ENCODE peak calls at places on chromosomes 5 and 9, in six cellular contexts. F is upper lobe of right lung, L is kidney epithelial cell, Z is heart right ventricle, O is coronary artery, E is cardiac muscle cell. H is an unnamed sample.

GRCh38 chr5:150358261-150359095 is 981 bp downstream of the TCOF1 start:
- DNase-seq in L (no peak), F (no peak), Z (no peak), E (peak), O (no peak), H (peak)

GRCh38 chr9:121772600-121773285 is 121.3 kb downstream of the DAB2IP start:
- DNase-seq in O (peak), Z (peak), E (no peak), F (peak), L (no peak), H (no peak)

GRCh38 chr5:56075361-56075760 is 80.6 kb upstream of the IL6ST start:
- DNase-seq in Z (peak), L (no peak), E (peak), O (no peak), F (no peak), H (no peak)

GRCh38 chr5:120767171-120767820 is 303.2 kb downstream of the PRR16 start:
- DNase-seq in F (no peak), L (no peak), O (no peak), Z (no peak), E (peak), H (no peak)

GRCh38 chr9:99357575-99357974 is 135.5 kb downstream of the SEC61B start:
- DNase-seq in O (no peak), L (no peak), E (no peak), Z (peak), F (no peak), H (peak)

GRCh38 chr5:149932445-149933350 is 11.9 kb downstream of the PDE6A start:
- DNase-seq in Z (no peak), L (no peak), F (no peak), E (no peak), O (no peak), H (no peak)

GRCh38 chr5:96687812-96688453 is 25.8 kb downstream of the CAST start:
- DNase-seq in O (no peak), Z (no peak), E (peak), L (no peak), F (no peak), H (no peak)

GRCh38 chr5:6720561-6720921 is 7.3 kb downstream of the TENT4A start:
- DNase-seq in O (no peak), F (no peak), L (no peak), E (no peak), Z (no peak), H (no peak)

GRCh38 chr5:89728750-89729149 is 680.8 kb downstream of the CETN3 start:
- DNase-seq in O (no peak), L (no peak), F (no peak), Z (peak), E (peak), H (no peak)

GRCh38 chr9:70506159-70506558 is 91.7 kb upstream of the KLF9 start:
- DNase-seq in F (no peak), E (no peak), O (no peak), L (no peak), Z (no peak), H (no peak)

GRCh38 chr9:4262735-4263141 is 37.1 kb downstream of the GLIS3 start:
- DNase-seq in Z (no peak), O (no peak), E (peak), F (no peak), L (peak), H (peak)

GRCh38 chr5:178895615-178896571 is at the start of gene ZFP2:
- DNase-seq in F (peak), L (no peak), E (peak), O (no peak), Z (peak), H (no peak)

GRCh38 chr5:146345578-146346366 is 7.1 kb downstream of the POU4F3 start:
- DNase-seq in F (no peak), E (no peak), O (no peak), Z (no peak), L (no peak), H (no peak)

GRCh38 chr5:73229271-73229670 is 56.3 kb downstream of the TMEM174 start:
- DNase-seq in L (no peak), Z (no peak), F (no peak), E (no peak), O (no peak), H (no peak)

GRCh38 chr9:124084087-124084486 is 72.5 kb downstream of the LHX2 start:
- DNase-seq in Z (no peak), L (no peak), O (no peak), F (no peak), E (no peak), H (no peak)

GRCh38 chr5:111892949-111893348 is 136.0 kb upstream of the NREP start:
- DNase-seq in Z (no peak), E (peak), L (no peak), F (no peak), O (no peak), H (no peak)

GRCh38 chr5:116572375-116573278 is 2.0 kb downstream of the SEMA6A start:
- DNase-seq in L (no peak), F (peak), Z (peak), E (no peak), O (no peak), H (no peak)

GRCh38 chr5:178386532-178386931 is 153.9 kb upstream of the PHYKPL start:
- DNase-seq in F (peak), Z (no peak), O (no peak), E (no peak), L (no peak), H (no peak)

GRCh38 chr5:72161951-72162350 is 54.7 kb downstream of the MAP1B start:
- DNase-seq in O (no peak), F (no peak), L (no peak), E (no peak), Z (no peak), H (no peak)

GRCh38 chr5:56306433-56307150 is 73.5 kb upstream of the ANKRD55 start:
- DNase-seq in Z (no peak), E (no peak), L (no peak), F (no peak), O (no peak), H (no peak)

GRCh38 chr5:67880876-67881275 is 334.7 kb upstream of the PIK3R1 start:
- DNase-seq in Z (no peak), O (no peak), F (no peak), E (no peak), L (no peak), H (no peak)

GRCh38 chr5:144191998-144192397 is 21.3 kb downstream of the KCTD16 start:
- DNase-seq in F (no peak), L (peak), O (no peak), Z (no peak), E (peak), H (peak)

GRCh38 chr9:116686135-116686534 is 970 bp upstream of the TRIM32 start:
- DNase-seq in Z (no peak), O (no peak), E (no peak), F (no peak), L (no peak), H (no peak)

GRCh38 chr9:134099123-134099761 is 31.4 kb upstream of the BRD3 start:
- DNase-seq in Z (no peak), F (peak), L (peak), E (peak), O (no peak), H (peak)

GRCh38 chr9:112006361-112007020 is 109.9 kb downstream of the UGCG start:
- DNase-seq in L (no peak), E (no peak), F (no peak), Z (no peak), O (no peak), H (no peak)

GRCh38 chr5:132431682-132432081 is 58.9 kb downstream of the IRF1 start:
- DNase-seq in F (no peak), L (no peak), O (peak), Z (no peak), E (no peak), H (no peak)

GRCh38 chr5:172370648-172371248 is 83.6 kb downstream of the SH3PXD2B start:
- DNase-seq in O (no peak), F (no peak), E (peak), Z (no peak), L (no peak), H (no peak)

GRCh38 chr9:80285325-80285724 is 713.6 kb downstream of the TLE4 start:
- DNase-seq in E (peak), L (no peak), F (no peak), O (no peak), Z (no peak), H (no peak)

GRCh38 chr5:53478411-53479044 is 1.9 kb upstream of the FST start:
- DNase-seq in E (peak), Z (peak), O (no peak), L (no peak), F (no peak), H (no peak)

GRCh38 chr9:137369111-137369787 is 53.7 kb downstream of the EXD3 start:
- DNase-seq in E (no peak), O (peak), Z (no peak), L (no peak), F (no peak), H (no peak)

GRCh38 chr5:37575541-37576489 is 196.7 kb downstream of the WDR70 start:
- DNase-seq in O (no peak), E (peak), Z (no peak), L (no peak), F (no peak), H (no peak)

GRCh38 chr9:82920154-82920553 is 142.8 kb downstream of the RASEF start:
- DNase-seq in E (no peak), L (no peak), O (no peak), Z (no peak), F (no peak), H (no peak)

GRCh38 chr9:16870606-16871357 is at the start of gene BNC2:
- DNase-seq in O (peak), F (no peak), Z (peak), E (peak), L (no peak), H (no peak)

GRCh38 chr5:139282195-139282557 is 11.4 kb upstream of the MATR3 start:
- DNase-seq in L (no peak), F (no peak), E (peak), O (no peak), Z (no peak), H (no peak)

GRCh38 chr9:86585422-86586143 is 231.4 kb upstream of the TUT7 start:
- DNase-seq in Z (no peak), E (peak), L (no peak), F (no peak), O (no peak), H (no peak)

DNA sequence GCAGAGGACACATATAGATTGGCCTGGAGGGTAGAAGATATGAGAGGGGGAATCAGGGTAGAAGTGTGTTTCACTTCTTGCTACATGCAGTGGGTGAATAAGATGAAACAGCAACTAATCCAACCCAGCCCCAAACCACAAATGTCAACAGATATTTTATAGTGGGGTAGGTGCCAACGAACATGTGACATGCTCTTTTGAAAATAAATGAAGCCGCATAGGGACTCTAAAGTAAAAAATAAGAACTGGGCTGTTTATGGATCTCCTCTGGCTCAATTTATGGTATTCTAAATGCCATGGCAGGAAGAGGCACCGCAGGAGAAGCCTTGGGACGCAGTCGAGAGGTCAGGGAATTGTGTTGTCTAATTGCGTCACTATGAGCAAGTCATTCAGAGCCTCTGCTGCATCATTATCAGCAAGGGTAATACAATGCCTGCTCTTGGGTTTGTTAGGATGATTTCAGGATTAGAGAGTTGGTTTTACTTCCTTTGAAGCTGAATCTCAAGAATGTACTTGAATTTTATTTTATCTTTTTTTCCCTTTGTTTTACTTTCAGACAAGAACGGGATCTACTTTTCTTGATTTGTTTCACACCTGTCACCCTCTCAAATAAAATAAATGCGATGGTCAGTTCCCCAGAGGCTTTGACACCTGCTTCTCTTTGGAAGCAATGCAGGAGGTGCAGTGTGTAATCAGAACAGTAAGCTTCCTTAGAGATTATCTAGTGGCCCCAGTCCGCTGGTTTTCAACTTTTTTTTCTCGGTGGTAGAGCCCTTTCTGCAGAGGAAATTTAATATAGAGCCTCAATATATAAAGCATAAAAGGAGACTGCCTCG is 375.6 kb upstream of the CLINT1 start:
- DNase-seq in E (peak), F (no peak), O (no peak), Z (no peak), L (no peak), H (no peak)
- TF ChIP-seq CTCF in E (no peak), F (no peak), O (no peak), Z (no peak), L (no peak), H (no peak)

DNA sequence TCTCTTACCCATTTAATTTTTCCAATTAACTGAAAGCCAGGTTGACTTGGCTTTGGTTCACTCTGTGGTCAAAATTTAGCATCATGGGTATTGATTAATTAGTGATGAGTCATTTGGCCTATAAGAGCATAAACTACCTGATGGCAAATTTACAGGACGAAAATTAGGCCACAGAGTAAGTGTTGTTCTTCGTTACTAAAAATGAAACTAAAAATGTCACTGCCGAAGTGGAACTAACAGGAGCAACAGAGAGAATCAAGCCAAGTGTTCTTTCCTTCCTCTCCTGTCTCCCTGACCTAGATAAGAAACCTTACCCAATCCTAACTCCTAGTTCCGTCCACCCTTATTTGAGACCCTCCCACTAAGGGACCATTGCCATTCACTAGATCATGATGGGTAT is 176.9 kb downstream of the RAB3C start:
- DNase-seq in Z (no peak), F (no peak), O (no peak), L (no peak), E (peak), H (no peak)
- H3K4me3 ChIP-seq in Z (peak), F (peak), O (peak), L (no peak), E (no peak), H (peak)

GRCh38 chr5:1788200-1788599 is 11.4 kb downstream of the MRPL36 start:
- DNase-seq in E (no peak), O (no peak), Z (no peak), L (no peak), F (peak), H (no peak)
- TF ChIP-seq CTCF in E (no peak), O (no peak), Z (no peak), L (no peak), F (no peak), H (no peak)

GRCh38 chr5:11504083-11504785 is 400.0 kb downstream of the CTNND2 start:
- DNase-seq in O (no peak), L (no peak), Z (no peak), F (no peak), E (peak), H (no peak)
- H3K4me3 ChIP-seq in O (no peak), L (no peak), Z (no peak), F (no peak), E (no peak), H (no peak)

DNA sequence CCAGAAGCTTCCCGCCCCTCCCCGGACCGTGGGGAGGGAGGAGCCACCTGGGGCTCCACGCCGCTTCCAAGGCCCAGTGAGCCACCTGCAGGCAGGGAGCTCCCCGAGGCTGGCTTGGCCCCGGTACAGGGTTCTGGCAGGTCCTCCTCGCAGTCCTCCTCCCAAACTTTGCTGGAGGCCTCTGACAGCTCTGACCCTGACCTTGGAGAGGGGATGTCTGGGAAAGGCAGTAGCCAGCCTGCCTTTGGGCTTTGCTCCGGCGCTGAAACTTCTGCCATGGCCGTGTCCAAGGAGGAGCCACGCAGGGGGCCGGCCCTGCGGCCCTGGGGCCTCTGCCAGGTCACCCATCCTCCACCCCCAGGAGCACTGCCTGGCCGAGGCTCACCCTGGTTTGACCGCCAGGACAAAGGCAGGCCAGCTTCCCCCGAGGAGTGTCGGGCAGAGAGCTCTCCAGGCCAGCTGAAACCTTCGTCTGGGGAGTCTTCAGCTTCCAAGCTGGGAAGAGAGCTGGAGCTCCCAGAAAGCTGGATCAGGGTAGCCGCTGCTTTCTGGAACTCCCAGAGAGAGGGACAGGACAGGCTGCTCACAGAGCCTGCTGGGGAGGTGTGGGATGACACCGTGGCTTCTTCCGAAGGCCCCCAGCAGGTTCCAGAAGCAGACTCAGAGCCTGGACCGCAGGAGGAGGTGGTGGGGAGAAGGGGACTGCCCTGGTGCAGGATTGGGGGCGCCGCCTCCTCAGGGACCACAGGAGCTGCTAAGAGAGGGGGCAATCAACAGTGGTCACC is 9.0 kb upstream of the QSOX2 start:
- DNase-seq in O (no peak), Z (no peak), E (peak), F (no peak), L (no peak), H (no peak)
- TF ChIP-seq CTCF in O (no peak), Z (no peak), E (no peak), F (no peak), L (no peak), H (no peak)

GRCh38 chr5:42648036-42648435 is 108.6 kb upstream of the CCDC152 start:
- DNase-seq in Z (no peak), E (no peak), L (no peak), O (no peak), F (no peak), H (no peak)

GRCh38 chr5:42648910-42649309 is 107.7 kb upstream of the CCDC152 start:
- DNase-seq in L (no peak), O (no peak), Z (no peak), F (no peak), E (no peak), H (no peak)

GRCh38 chr5:42642006-42642405 is 114.6 kb upstream of the CCDC152 start:
- DNase-seq in F (no peak), O (no peak), L (no peak), E (no peak), Z (no peak), H (no peak)

GRCh38 chr5:42641321-42642005 is 115.2 kb upstream of the CCDC152 start:
- DNase-seq in Z (no peak), L (no peak), F (no peak), E (no peak), O (no peak), H (no peak)

GRCh38 chr5:42645138-42645537 is 111.5 kb upstream of the CCDC152 start:
- DNase-seq in E (no peak), L (no peak), Z (no peak), F (no peak), O (no peak), H (no peak)
- H3K4me3 ChIP-seq in E (no peak), L (no peak), Z (no peak), F (no peak), O (no peak), H (no peak)